ENCODE peak calls at places on chromosomes 12 and 14, in nine cellular contexts. One of them, this sample, is unnamed.

GRCh38 chr14:81265641-81266169 is 44.9 kb upstream of the GTF2A1 start:
- DNase-seq in NCI-H1092: no peak
- DNase-seq in iris pigment epithelial cell: no peak
- DNase-seq in NCI-H1417: no peak
- DNase-seq in aorta: no peak
- DNase-seq in NCI-H510A treated with DMSO at 0.1 percent for 48 hours: no peak
- DNase-seq in mucosa of descending colon: no peak
- DNase-seq in effector memory CD8-positive, alpha-beta T cell: no peak
- DNase-seq in frontal cortex: no peak
- DNase-seq in this sample: no peak

GRCh38 chr12:53806689-53807088 is 54.9 kb upstream of the CISTR start:
- DNase-seq in NCI-H1092: no peak
- DNase-seq in iris pigment epithelial cell: peak
- DNase-seq in NCI-H1417: no peak
- DNase-seq in aorta: no peak
- DNase-seq in NCI-H510A treated with DMSO at 0.1 percent for 48 hours: no peak
- DNase-seq in mucosa of descending colon: no peak
- DNase-seq in effector memory CD8-positive, alpha-beta T cell: no peak
- DNase-seq in frontal cortex: no peak
- DNase-seq in this sample: no peak

GRCh38 chr12:114888928-114889327 is 205.0 kb upstream of the TBX3 start:
- DNase-seq in NCI-H1092: no peak
- DNase-seq in iris pigment epithelial cell: no peak
- DNase-seq in NCI-H1417: no peak
- DNase-seq in aorta: no peak
- DNase-seq in NCI-H510A treated with DMSO at 0.1 percent for 48 hours: no peak
- DNase-seq in mucosa of descending colon: no peak
- DNase-seq in effector memory CD8-positive, alpha-beta T cell: no peak
- DNase-seq in frontal cortex: no peak
- DNase-seq in this sample: no peak

GRCh38 chr12:109346920-109347319 is 780 bp upstream of the MYO1H start:
- DNase-seq in NCI-H1092: no peak
- DNase-seq in iris pigment epithelial cell: no peak
- DNase-seq in NCI-H1417: no peak
- DNase-seq in aorta: no peak
- DNase-seq in NCI-H510A treated with DMSO at 0.1 percent for 48 hours: no peak
- DNase-seq in mucosa of descending colon: no peak
- DNase-seq in effector memory CD8-positive, alpha-beta T cell: no peak
- DNase-seq in frontal cortex: no peak
- DNase-seq in this sample: no peak

GRCh38 chr14:31564194-31564593 is 3.0 kb downstream of the NUBPL start:
- DNase-seq in NCI-H1092: no peak
- DNase-seq in iris pigment epithelial cell: no peak
- DNase-seq in NCI-H1417: no peak
- DNase-seq in aorta: no peak
- DNase-seq in NCI-H510A treated with DMSO at 0.1 percent for 48 hours: no peak
- DNase-seq in mucosa of descending colon: no peak
- DNase-seq in effector memory CD8-positive, alpha-beta T cell: no peak
- DNase-seq in frontal cortex: no peak
- DNase-seq in this sample: no peak

GRCh38 chr12:104519190-104519857 is 62.6 kb downstream of the CHST11 start:
- DNase-seq in NCI-H1092: no peak
- DNase-seq in iris pigment epithelial cell: no peak
- DNase-seq in NCI-H1417: peak
- DNase-seq in aorta: no peak
- DNase-seq in NCI-H510A treated with DMSO at 0.1 percent for 48 hours: no peak
- DNase-seq in mucosa of descending colon: no peak
- DNase-seq in effector memory CD8-positive, alpha-beta T cell: peak
- DNase-seq in frontal cortex: no peak
- DNase-seq in this sample: no peak

GRCh38 chr14:92540472-92541048 is 27.0 kb downstream of the RIN3 start:
- DNase-seq in NCI-H1092: no peak
- DNase-seq in iris pigment epithelial cell: peak
- DNase-seq in NCI-H1417: no peak
- DNase-seq in aorta: peak
- DNase-seq in NCI-H510A treated with DMSO at 0.1 percent for 48 hours: no peak
- DNase-seq in mucosa of descending colon: peak
- DNase-seq in effector memory CD8-positive, alpha-beta T cell: no peak
- DNase-seq in frontal cortex: peak
- DNase-seq in this sample: peak

GRCh38 chr12:89544730-89545184 is 18.9 kb upstream of the POC1B start:
- DNase-seq in NCI-H1092: peak
- DNase-seq in iris pigment epithelial cell: peak
- DNase-seq in NCI-H1417: peak
- DNase-seq in aorta: peak
- DNase-seq in NCI-H510A treated with DMSO at 0.1 percent for 48 hours: peak
- DNase-seq in mucosa of descending colon: no peak
- DNase-seq in effector memory CD8-positive, alpha-beta T cell: no peak
- DNase-seq in frontal cortex: no peak
- DNase-seq in this sample: no peak

GRCh38 chr12:130988261-130989175 is 34.8 kb downstream of the ADGRD1 start:
- DNase-seq in NCI-H1092: no peak
- DNase-seq in iris pigment epithelial cell: no peak
- DNase-seq in NCI-H1417: no peak
- DNase-seq in aorta: no peak
- DNase-seq in NCI-H510A treated with DMSO at 0.1 percent for 48 hours: no peak
- DNase-seq in mucosa of descending colon: no peak
- DNase-seq in effector memory CD8-positive, alpha-beta T cell: no peak
- DNase-seq in frontal cortex: no peak
- DNase-seq in this sample: no peak

GRCh38 chr12:41112903-41113302 is 75.2 kb upstream of the PDZRN4 start:
- DNase-seq in NCI-H1092: no peak
- DNase-seq in iris pigment epithelial cell: no peak
- DNase-seq in NCI-H1417: no peak
- DNase-seq in aorta: no peak
- DNase-seq in NCI-H510A treated with DMSO at 0.1 percent for 48 hours: no peak
- DNase-seq in mucosa of descending colon: no peak
- DNase-seq in effector memory CD8-positive, alpha-beta T cell: no peak
- DNase-seq in frontal cortex: no peak
- DNase-seq in this sample: no peak

GRCh38 chr12:5017638-5018348 is 25.9 kb upstream of the KCNA5 start:
- DNase-seq in NCI-H1092: no peak
- DNase-seq in iris pigment epithelial cell: no peak
- DNase-seq in NCI-H1417: no peak
- DNase-seq in aorta: no peak
- DNase-seq in NCI-H510A treated with DMSO at 0.1 percent for 48 hours: no peak
- DNase-seq in mucosa of descending colon: no peak
- DNase-seq in effector memory CD8-positive, alpha-beta T cell: no peak
- DNase-seq in frontal cortex: no peak
- DNase-seq in this sample: peak

GRCh38 chr14:29215853-29216252 is 449.3 kb downstream of the FOXG1 start:
- DNase-seq in NCI-H1092: no peak
- DNase-seq in iris pigment epithelial cell: peak
- DNase-seq in NCI-H1417: no peak
- DNase-seq in aorta: no peak
- DNase-seq in NCI-H510A treated with DMSO at 0.1 percent for 48 hours: no peak
- DNase-seq in mucosa of descending colon: no peak
- DNase-seq in effector memory CD8-positive, alpha-beta T cell: no peak
- DNase-seq in frontal cortex: no peak
- DNase-seq in this sample: no peak

GRCh38 chr12:69579029-69579428 is 6.2 kb upstream of the CCT2 start:
- DNase-seq in NCI-H1092: no peak
- DNase-seq in iris pigment epithelial cell: no peak
- DNase-seq in NCI-H1417: no peak
- DNase-seq in aorta: no peak
- DNase-seq in NCI-H510A treated with DMSO at 0.1 percent for 48 hours: no peak
- DNase-seq in mucosa of descending colon: no peak
- DNase-seq in effector memory CD8-positive, alpha-beta T cell: no peak
- DNase-seq in frontal cortex: no peak
- DNase-seq in this sample: no peak

GRCh38 chr12:3705349-3705675 is 47.6 kb downstream of the CRACR2A start:
- DNase-seq in NCI-H1092: no peak
- DNase-seq in iris pigment epithelial cell: no peak
- DNase-seq in NCI-H1417: no peak
- DNase-seq in aorta: no peak
- DNase-seq in NCI-H510A treated with DMSO at 0.1 percent for 48 hours: no peak
- DNase-seq in mucosa of descending colon: no peak
- DNase-seq in effector memory CD8-positive, alpha-beta T cell: no peak
- DNase-seq in frontal cortex: no peak
- DNase-seq in this sample: no peak

GRCh38 chr14:92449404-92449975 is 64.1 kb upstream of the RIN3 start:
- DNase-seq in NCI-H1092: no peak
- DNase-seq in iris pigment epithelial cell: no peak
- DNase-seq in NCI-H1417: no peak
- DNase-seq in aorta: no peak
- DNase-seq in NCI-H510A treated with DMSO at 0.1 percent for 48 hours: no peak
- DNase-seq in mucosa of descending colon: no peak
- DNase-seq in effector memory CD8-positive, alpha-beta T cell: no peak
- DNase-seq in frontal cortex: no peak
- DNase-seq in this sample: no peak

GRCh38 chr12:30796508-30796780 is 41.7 kb upstream of the CAPRIN2 start:
- DNase-seq in NCI-H1092: peak
- DNase-seq in iris pigment epithelial cell: peak
- DNase-seq in NCI-H1417: peak
- DNase-seq in aorta: peak
- DNase-seq in NCI-H510A treated with DMSO at 0.1 percent for 48 hours: peak
- DNase-seq in mucosa of descending colon: no peak
- DNase-seq in effector memory CD8-positive, alpha-beta T cell: no peak
- DNase-seq in frontal cortex: no peak
- DNase-seq in this sample: no peak

GRCh38 chr14:96198430-96199133 is 6.1 kb upstream of the BDKRB2 start:
- DNase-seq in NCI-H1092: no peak
- DNase-seq in iris pigment epithelial cell: peak
- DNase-seq in NCI-H1417: no peak
- DNase-seq in aorta: no peak
- DNase-seq in NCI-H510A treated with DMSO at 0.1 percent for 48 hours: no peak
- DNase-seq in mucosa of descending colon: no peak
- DNase-seq in effector memory CD8-positive, alpha-beta T cell: no peak
- DNase-seq in frontal cortex: no peak
- DNase-seq in this sample: no peak

GRCh38 chr12:93145086-93145485 is 216.0 kb upstream of the EEA1 start:
- DNase-seq in NCI-H1092: no peak
- DNase-seq in iris pigment epithelial cell: peak
- DNase-seq in NCI-H1417: no peak
- DNase-seq in aorta: no peak
- DNase-seq in NCI-H510A treated with DMSO at 0.1 percent for 48 hours: no peak
- DNase-seq in mucosa of descending colon: no peak
- DNase-seq in effector memory CD8-positive, alpha-beta T cell: no peak
- DNase-seq in frontal cortex: no peak
- DNase-seq in this sample: no peak

GRCh38 chr12:117097159-117097558 is 2.1 kb downstream of the TESC start:
- DNase-seq in NCI-H1092: no peak
- DNase-seq in iris pigment epithelial cell: no peak
- DNase-seq in NCI-H1417: peak
- DNase-seq in aorta: peak
- DNase-seq in NCI-H510A treated with DMSO at 0.1 percent for 48 hours: peak
- DNase-seq in mucosa of descending colon: no peak
- DNase-seq in effector memory CD8-positive, alpha-beta T cell: no peak
- DNase-seq in frontal cortex: no peak
- DNase-seq in this sample: no peak

GRCh38 chr12:19529933-19530630 is 90.8 kb downstream of the AEBP2 start:
- DNase-seq in NCI-H1092: no peak
- DNase-seq in iris pigment epithelial cell: peak
- DNase-seq in NCI-H1417: no peak
- DNase-seq in aorta: no peak
- DNase-seq in NCI-H510A treated with DMSO at 0.1 percent for 48 hours: no peak
- DNase-seq in mucosa of descending colon: no peak
- DNase-seq in effector memory CD8-positive, alpha-beta T cell: no peak
- DNase-seq in frontal cortex: no peak
- DNase-seq in this sample: no peak

GRCh38 chr12:13422291-13422690 is 225.8 kb downstream of the EMP1 start:
- DNase-seq in NCI-H1092: no peak
- DNase-seq in iris pigment epithelial cell: no peak
- DNase-seq in NCI-H1417: no peak
- DNase-seq in aorta: no peak
- DNase-seq in NCI-H510A treated with DMSO at 0.1 percent for 48 hours: no peak
- DNase-seq in mucosa of descending colon: no peak
- DNase-seq in effector memory CD8-positive, alpha-beta T cell: no peak
- DNase-seq in frontal cortex: no peak
- DNase-seq in this sample: no peak

GRCh38 chr14:35332517-35333346 is 40.5 kb downstream of the PSMA6 start:
- DNase-seq in NCI-H1092: no peak
- DNase-seq in iris pigment epithelial cell: peak
- DNase-seq in NCI-H1417: no peak
- DNase-seq in aorta: no peak
- DNase-seq in NCI-H510A treated with DMSO at 0.1 percent for 48 hours: peak
- DNase-seq in mucosa of descending colon: peak
- DNase-seq in effector memory CD8-positive, alpha-beta T cell: no peak
- DNase-seq in frontal cortex: no peak
- DNase-seq in this sample: no peak

GRCh38 chr12:69540606-69541386 is 44.5 kb upstream of the CCT2 start:
- DNase-seq in NCI-H1092: no peak
- DNase-seq in iris pigment epithelial cell: peak
- DNase-seq in NCI-H1417: no peak
- DNase-seq in aorta: no peak
- DNase-seq in NCI-H510A treated with DMSO at 0.1 percent for 48 hours: no peak
- DNase-seq in mucosa of descending colon: no peak
- DNase-seq in effector memory CD8-positive, alpha-beta T cell: no peak
- DNase-seq in frontal cortex: no peak
- DNase-seq in this sample: no peak

GRCh38 chr14:41749425-41749824 is 142.7 kb downstream of the LRFN5 start:
- DNase-seq in NCI-H1092: no peak
- DNase-seq in iris pigment epithelial cell: peak
- DNase-seq in NCI-H1417: no peak
- DNase-seq in aorta: no peak
- DNase-seq in NCI-H510A treated with DMSO at 0.1 percent for 48 hours: no peak
- DNase-seq in mucosa of descending colon: no peak
- DNase-seq in effector memory CD8-positive, alpha-beta T cell: no peak
- DNase-seq in frontal cortex: no peak
- DNase-seq in this sample: no peak

GRCh38 chr12:19167708-19168107 is 38.2 kb downstream of the PLEKHA5 start:
- DNase-seq in NCI-H1092: no peak
- DNase-seq in iris pigment epithelial cell: no peak
- DNase-seq in NCI-H1417: no peak
- DNase-seq in aorta: no peak
- DNase-seq in NCI-H510A treated with DMSO at 0.1 percent for 48 hours: no peak
- DNase-seq in mucosa of descending colon: no peak
- DNase-seq in effector memory CD8-positive, alpha-beta T cell: no peak
- DNase-seq in frontal cortex: no peak
- DNase-seq in this sample: no peak

GRCh38 chr12:12684375-12685106 is 11.4 kb downstream of the GPR19 start:
- DNase-seq in NCI-H1092: peak
- DNase-seq in iris pigment epithelial cell: peak
- DNase-seq in NCI-H1417: peak
- DNase-seq in aorta: peak
- DNase-seq in NCI-H510A treated with DMSO at 0.1 percent for 48 hours: peak
- DNase-seq in mucosa of descending colon: no peak
- DNase-seq in effector memory CD8-positive, alpha-beta T cell: no peak
- DNase-seq in frontal cortex: no peak
- DNase-seq in this sample: peak

GRCh38 chr14:75222208-75222701 is 45.8 kb upstream of the TMED10 start:
- DNase-seq in NCI-H1092: no peak
- DNase-seq in iris pigment epithelial cell: peak
- DNase-seq in NCI-H1417: no peak
- DNase-seq in aorta: peak
- DNase-seq in NCI-H510A treated with DMSO at 0.1 percent for 48 hours: no peak
- DNase-seq in mucosa of descending colon: no peak
- DNase-seq in effector memory CD8-positive, alpha-beta T cell: no peak
- DNase-seq in frontal cortex: no peak
- DNase-seq in this sample: peak

GRCh38 chr14:68687746-68688145 is 105.1 kb downstream of the ZFP36L1 start:
- DNase-seq in NCI-H1092: no peak
- DNase-seq in iris pigment epithelial cell: peak
- DNase-seq in NCI-H1417: no peak
- DNase-seq in aorta: no peak
- DNase-seq in NCI-H510A treated with DMSO at 0.1 percent for 48 hours: no peak
- DNase-seq in mucosa of descending colon: no peak
- DNase-seq in effector memory CD8-positive, alpha-beta T cell: no peak
- DNase-seq in frontal cortex: no peak
- DNase-seq in this sample: no peak

GRCh38 chr12:57813971-57814771 is 4.4 kb downstream of the AVIL start:
- DNase-seq in NCI-H1092: no peak
- DNase-seq in iris pigment epithelial cell: no peak
- DNase-seq in NCI-H1417: no peak
- DNase-seq in aorta: peak
- DNase-seq in NCI-H510A treated with DMSO at 0.1 percent for 48 hours: no peak
- DNase-seq in mucosa of descending colon: no peak
- DNase-seq in effector memory CD8-positive, alpha-beta T cell: no peak
- DNase-seq in frontal cortex: no peak
- DNase-seq in this sample: no peak

GRCh38 chr12:7989827-7990491 is 42.6 kb upstream of the FOXJ2 start:
- DNase-seq in NCI-H1092: no peak
- DNase-seq in iris pigment epithelial cell: peak
- DNase-seq in NCI-H1417: no peak
- DNase-seq in aorta: peak
- DNase-seq in NCI-H510A treated with DMSO at 0.1 percent for 48 hours: no peak
- DNase-seq in mucosa of descending colon: peak
- DNase-seq in effector memory CD8-positive, alpha-beta T cell: peak
- DNase-seq in frontal cortex: no peak
- DNase-seq in this sample: no peak

GRCh38 chr14:53260928-53261327 is 107.8 kb upstream of the DDHD1 start:
- DNase-seq in NCI-H1092: no peak
- DNase-seq in iris pigment epithelial cell: no peak
- DNase-seq in NCI-H1417: no peak
- DNase-seq in aorta: no peak
- DNase-seq in NCI-H510A treated with DMSO at 0.1 percent for 48 hours: no peak
- DNase-seq in mucosa of descending colon: no peak
- DNase-seq in effector memory CD8-positive, alpha-beta T cell: no peak
- DNase-seq in frontal cortex: no peak
- DNase-seq in this sample: no peak

This sample was measured in pons.